ENCODE peak calls at places on chromosomes 1 and 21, in ten cellular contexts. One of them, this sample, is unnamed.

GRCh38 chr1:46136711-46137110 is 4.3 kb upstream of the PIK3R3 start:
- DNase-seq in CD8-positive, alpha-beta T cell: no peak
- DNase-seq in mammary epithelial cell: no peak
- DNase-seq in heart right ventricle: no peak
- DNase-seq in fibroblast of mammary gland: no peak
- DNase-seq in AG04449: no peak
- DNase-seq in breast epithelium: no peak
- DNase-seq in ascending aorta: no peak
- DNase-seq in GM10248: no peak
- DNase-seq in coronary artery: no peak
- DNase-seq in this sample: no peak

GRCh38 chr1:76477131-76477530 is 390.1 kb upstream of the ST6GALNAC5 start:
- DNase-seq in coronary artery: no peak
- DNase-seq in GM10248: no peak
- DNase-seq in mammary epithelial cell: no peak
- DNase-seq in fibroblast of mammary gland: peak; percentile 38
- DNase-seq in breast epithelium: no peak
- DNase-seq in ascending aorta: no peak
- DNase-seq in AG04449: no peak
- DNase-seq in heart right ventricle: no peak
- DNase-seq in CD8-positive, alpha-beta T cell: no peak
- DNase-seq in this sample: no peak

GRCh38 chr21:32094792-32095191 is 184.1 kb downstream of the MIS18A start:
- DNase-seq in mammary epithelial cell: no peak
- DNase-seq in breast epithelium: no peak
- DNase-seq in coronary artery: no peak
- DNase-seq in CD8-positive, alpha-beta T cell: no peak
- DNase-seq in GM10248: no peak
- DNase-seq in AG04449: no peak
- DNase-seq in fibroblast of mammary gland: peak; percentile 38
- DNase-seq in ascending aorta: no peak
- DNase-seq in heart right ventricle: no peak
- DNase-seq in this sample: no peak

GRCh38 chr1:69836961-69837636 is 269.4 kb downstream of the LRRC7 start:
- DNase-seq in breast epithelium: no peak
- DNase-seq in AG04449: no peak
- DNase-seq in mammary epithelial cell: no peak
- DNase-seq in heart right ventricle: no peak
- DNase-seq in GM10248: no peak
- DNase-seq in CD8-positive, alpha-beta T cell: no peak
- DNase-seq in ascending aorta: no peak
- DNase-seq in fibroblast of mammary gland: no peak
- DNase-seq in coronary artery: no peak
- DNase-seq in this sample: no peak

GRCh38 chr21:41479686-41480085 is 28.3 kb downstream of the TMPRSS2 start:
- DNase-seq in GM10248: no peak
- DNase-seq in AG04449: no peak
- DNase-seq in coronary artery: no peak
- DNase-seq in ascending aorta: no peak
- DNase-seq in breast epithelium: no peak
- DNase-seq in fibroblast of mammary gland: no peak
- DNase-seq in heart right ventricle: no peak
- DNase-seq in CD8-positive, alpha-beta T cell: no peak
- DNase-seq in mammary epithelial cell: no peak
- DNase-seq in this sample: no peak

GRCh38 chr1:162136760-162137537 is 67.5 kb downstream of the NOS1AP start:
- DNase-seq in fibroblast of mammary gland: peak; percentile 82
- DNase-seq in CD8-positive, alpha-beta T cell: no peak
- DNase-seq in mammary epithelial cell: peak; percentile 70
- DNase-seq in coronary artery: no peak
- DNase-seq in ascending aorta: no peak
- DNase-seq in GM10248: no peak
- DNase-seq in breast epithelium: no peak
- DNase-seq in AG04449: peak; percentile 37
- DNase-seq in heart right ventricle: no peak
- DNase-seq in this sample: peak; percentile 75

GRCh38 chr1:94899756-94900155 is 27.2 kb downstream of the CNN3 start:
- DNase-seq in heart right ventricle: no peak
- DNase-seq in CD8-positive, alpha-beta T cell: no peak
- DNase-seq in coronary artery: no peak
- DNase-seq in GM10248: no peak
- DNase-seq in mammary epithelial cell: no peak
- DNase-seq in AG04449: no peak
- DNase-seq in breast epithelium: no peak
- DNase-seq in ascending aorta: no peak
- DNase-seq in fibroblast of mammary gland: no peak
- DNase-seq in this sample: no peak

GRCh38 chr1:83064589-83065242 is 934.2 kb downstream of the TTLL7 start:
- DNase-seq in coronary artery: no peak
- DNase-seq in GM10248: no peak
- DNase-seq in breast epithelium: no peak
- DNase-seq in fibroblast of mammary gland: no peak
- DNase-seq in heart right ventricle: no peak
- DNase-seq in mammary epithelial cell: no peak
- DNase-seq in CD8-positive, alpha-beta T cell: no peak
- DNase-seq in AG04449: no peak
- DNase-seq in ascending aorta: no peak
- DNase-seq in this sample: no peak

GRCh38 chr1:36137776-36138175 is 11.5 kb downstream of the TRAPPC3 start:
- DNase-seq in AG04449: no peak
- DNase-seq in mammary epithelial cell: no peak
- DNase-seq in coronary artery: no peak
- DNase-seq in GM10248: no peak
- DNase-seq in fibroblast of mammary gland: no peak
- DNase-seq in CD8-positive, alpha-beta T cell: no peak
- DNase-seq in breast epithelium: no peak
- DNase-seq in heart right ventricle: no peak
- DNase-seq in ascending aorta: no peak
- DNase-seq in this sample: no peak

GRCh38 chr1:15739745-15740144 is 2.6 kb upstream of the TMEM82 start:
- DNase-seq in ascending aorta: no peak
- DNase-seq in fibroblast of mammary gland: no peak
- DNase-seq in heart right ventricle: no peak
- DNase-seq in coronary artery: no peak
- DNase-seq in mammary epithelial cell: no peak
- DNase-seq in GM10248: no peak
- DNase-seq in breast epithelium: no peak
- DNase-seq in CD8-positive, alpha-beta T cell: no peak
- DNase-seq in AG04449: no peak
- DNase-seq in this sample: no peak

GRCh38 chr1:5475572-5475971 is 516.7 kb downstream of the NPHP4 start:
- DNase-seq in heart right ventricle: no peak
- DNase-seq in mammary epithelial cell: no peak
- DNase-seq in fibroblast of mammary gland: no peak
- DNase-seq in ascending aorta: no peak
- DNase-seq in breast epithelium: no peak
- DNase-seq in AG04449: no peak
- DNase-seq in CD8-positive, alpha-beta T cell: no peak
- DNase-seq in GM10248: no peak
- DNase-seq in coronary artery: no peak
- DNase-seq in this sample: no peak

GRCh38 chr1:37303884-37304574 is 170.4 kb upstream of the ZC3H12A start:
- DNase-seq in fibroblast of mammary gland: no peak
- DNase-seq in breast epithelium: no peak
- DNase-seq in GM10248: no peak
- DNase-seq in ascending aorta: no peak
- DNase-seq in heart right ventricle: no peak
- DNase-seq in AG04449: no peak
- DNase-seq in CD8-positive, alpha-beta T cell: no peak
- DNase-seq in coronary artery: no peak
- DNase-seq in mammary epithelial cell: no peak
- DNase-seq in this sample: no peak

DNA sequence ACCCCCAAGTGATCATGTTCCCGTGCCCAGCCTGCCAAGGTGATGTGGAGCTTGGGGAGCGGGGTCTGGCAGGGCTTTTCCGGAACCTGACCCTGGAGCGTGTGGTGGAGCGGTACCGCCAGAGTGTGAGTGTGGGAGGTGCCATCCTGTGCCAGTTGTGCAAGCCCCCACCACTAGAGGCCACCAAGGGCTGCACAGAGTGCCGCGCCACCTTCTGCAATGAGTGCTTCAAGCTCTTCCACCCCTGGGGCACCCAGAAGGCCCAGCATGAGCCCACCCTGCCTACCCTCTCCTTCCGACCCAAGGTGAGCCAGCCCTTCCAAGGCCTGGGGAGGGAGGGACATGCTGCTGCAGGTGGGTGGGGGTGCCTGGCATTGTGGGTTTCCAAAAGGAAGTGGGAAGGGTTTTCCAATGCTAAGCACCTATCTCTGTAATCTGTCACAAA is 2.3 kb downstream of the TRIM46 start:
- DNase-seq in CD8-positive, alpha-beta T cell: no peak
- DNase-seq in ascending aorta: no peak
- DNase-seq in AG04449: no peak
- DNase-seq in coronary artery: peak; percentile 79
- DNase-seq in breast epithelium: peak; percentile 51
- DNase-seq in fibroblast of mammary gland: no peak
- DNase-seq in mammary epithelial cell: no peak
- DNase-seq in GM10248: no peak
- DNase-seq in heart right ventricle: no peak
- DNase-seq in this sample: no peak
- TF ChIP-seq CTCF in CD8-positive, alpha-beta T cell: no peak
- TF ChIP-seq CTCF in ascending aorta: no peak
- TF ChIP-seq CTCF in AG04449: peak; percentile 18
- TF ChIP-seq CTCF in coronary artery: no peak
- TF ChIP-seq CTCF in breast epithelium: no peak
- TF ChIP-seq CTCF in fibroblast of mammary gland: no peak
- TF ChIP-seq CTCF in mammary epithelial cell: no peak
- TF ChIP-seq CTCF in GM10248: no peak
- TF ChIP-seq CTCF in heart right ventricle: no peak
- TF ChIP-seq CTCF in this sample: no peak

GRCh38 chr1:186958520-186958919 is 129.8 kb downstream of the PLA2G4A start:
- DNase-seq in ascending aorta: no peak
- DNase-seq in AG04449: peak; percentile 44
- DNase-seq in coronary artery: no peak
- DNase-seq in heart right ventricle: no peak
- DNase-seq in mammary epithelial cell: peak; percentile 65
- DNase-seq in fibroblast of mammary gland: peak; percentile 63
- DNase-seq in GM10248: no peak
- DNase-seq in breast epithelium: no peak
- DNase-seq in CD8-positive, alpha-beta T cell: no peak
- DNase-seq in this sample: peak; percentile 85
- TF ChIP-seq CTCF in ascending aorta: no peak
- TF ChIP-seq CTCF in AG04449: no peak
- TF ChIP-seq CTCF in coronary artery: no peak
- TF ChIP-seq CTCF in heart right ventricle: no peak
- TF ChIP-seq CTCF in mammary epithelial cell: no peak
- TF ChIP-seq CTCF in fibroblast of mammary gland: no peak
- TF ChIP-seq CTCF in GM10248: no peak
- TF ChIP-seq CTCF in breast epithelium: no peak
- TF ChIP-seq CTCF in CD8-positive, alpha-beta T cell: no peak
- TF ChIP-seq CTCF in this sample: no peak

GRCh38 chr1:85465791-85466134 is 804 bp upstream of the DDAH1 start:
- DNase-seq in coronary artery: no peak
- DNase-seq in CD8-positive, alpha-beta T cell: no peak
- DNase-seq in ascending aorta: no peak
- DNase-seq in mammary epithelial cell: no peak
- DNase-seq in fibroblast of mammary gland: peak; percentile 44
- DNase-seq in GM10248: no peak
- DNase-seq in breast epithelium: no peak
- DNase-seq in AG04449: no peak
- DNase-seq in heart right ventricle: no peak
- DNase-seq in this sample: no peak

GRCh38 chr1:85465099-85465790 is at the start of gene DDAH1:
- DNase-seq in fibroblast of mammary gland: peak; percentile 50
- DNase-seq in GM10248: peak; percentile 33
- DNase-seq in CD8-positive, alpha-beta T cell: no peak
- DNase-seq in heart right ventricle: peak; percentile 57
- DNase-seq in coronary artery: no peak
- DNase-seq in mammary epithelial cell: peak; percentile 54
- DNase-seq in AG04449: no peak
- DNase-seq in breast epithelium: peak; percentile 63
- DNase-seq in ascending aorta: peak; percentile 75
- DNase-seq in this sample: peak; percentile 60

GRCh38 chr1:85462931-85463665 is 1.9 kb downstream of the DDAH1 start:
- DNase-seq in coronary artery: no peak
- DNase-seq in fibroblast of mammary gland: no peak
- DNase-seq in ascending aorta: no peak
- DNase-seq in mammary epithelial cell: no peak
- DNase-seq in CD8-positive, alpha-beta T cell: no peak
- DNase-seq in breast epithelium: no peak
- DNase-seq in heart right ventricle: no peak
- DNase-seq in AG04449: no peak
- DNase-seq in GM10248: no peak
- DNase-seq in this sample: no peak

GRCh38 chr1:85463666-85464496 is 1.1 kb downstream of the DDAH1 start:
- DNase-seq in fibroblast of mammary gland: no peak
- DNase-seq in heart right ventricle: no peak
- DNase-seq in mammary epithelial cell: no peak
- DNase-seq in GM10248: no peak
- DNase-seq in ascending aorta: no peak
- DNase-seq in breast epithelium: no peak
- DNase-seq in CD8-positive, alpha-beta T cell: no peak
- DNase-seq in AG04449: no peak
- DNase-seq in coronary artery: no peak
- DNase-seq in this sample: no peak

DNA sequence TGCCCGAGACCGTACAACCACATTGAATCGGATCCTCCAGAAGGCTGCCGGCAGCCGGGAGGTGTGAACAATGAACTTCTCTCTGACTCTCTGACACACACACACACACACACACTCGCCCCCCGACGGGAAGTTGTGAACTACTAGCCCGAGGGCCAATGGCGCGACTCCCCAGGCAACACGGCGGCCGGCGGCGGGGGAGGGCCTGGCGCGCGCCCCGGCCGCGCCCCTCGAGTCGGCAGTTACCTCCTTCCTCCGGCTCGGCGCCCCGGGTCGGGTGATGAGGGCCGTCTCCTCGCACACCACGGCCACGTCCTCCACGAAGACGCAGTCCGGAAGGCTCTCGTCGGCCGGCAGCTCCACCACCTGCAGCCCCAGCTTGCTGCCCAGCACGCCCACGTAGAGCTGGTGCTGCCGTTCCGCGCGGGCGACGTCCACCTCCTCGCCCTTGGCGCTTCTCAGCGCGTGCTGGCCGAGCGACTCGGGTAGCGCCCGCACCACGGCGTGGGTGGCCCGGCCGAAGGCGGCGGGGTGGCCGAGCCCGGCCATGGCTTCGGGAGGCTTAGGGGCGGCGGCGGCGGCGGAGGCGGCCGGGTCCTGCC is 361 bp downstream of the DDAH1 start:
- DNase-seq in coronary artery: peak; percentile 83
- DNase-seq in GM10248: peak; percentile 52
- DNase-seq in CD8-positive, alpha-beta T cell: no peak
- DNase-seq in ascending aorta: peak; percentile 86
- DNase-seq in fibroblast of mammary gland: peak; percentile 80
- DNase-seq in mammary epithelial cell: peak; percentile 52
- DNase-seq in breast epithelium: peak; percentile 56
- DNase-seq in AG04449: no peak
- DNase-seq in heart right ventricle: peak; percentile 55
- DNase-seq in this sample: peak; percentile 41
- TF ChIP-seq CTCF in coronary artery: no peak
- TF ChIP-seq CTCF in GM10248: no peak
- TF ChIP-seq CTCF in CD8-positive, alpha-beta T cell: no peak
- TF ChIP-seq CTCF in ascending aorta: no peak
- TF ChIP-seq CTCF in fibroblast of mammary gland: no peak
- TF ChIP-seq CTCF in mammary epithelial cell: no peak
- TF ChIP-seq CTCF in breast epithelium: no peak
- TF ChIP-seq CTCF in AG04449: no peak
- TF ChIP-seq CTCF in heart right ventricle: no peak
- TF ChIP-seq CTCF in this sample: no peak

GRCh38 chr1:154794608-154795007 is 75.5 kb downstream of the KCNN3 start:
- DNase-seq in heart right ventricle: no peak
- DNase-seq in breast epithelium: no peak
- DNase-seq in AG04449: no peak
- DNase-seq in ascending aorta: no peak
- DNase-seq in CD8-positive, alpha-beta T cell: no peak
- DNase-seq in coronary artery: no peak
- DNase-seq in fibroblast of mammary gland: no peak
- DNase-seq in GM10248: no peak
- DNase-seq in mammary epithelial cell: no peak
- DNase-seq in this sample: no peak
- TF ChIP-seq CTCF in heart right ventricle: no peak
- TF ChIP-seq CTCF in breast epithelium: no peak
- TF ChIP-seq CTCF in AG04449: no peak
- TF ChIP-seq CTCF in ascending aorta: no peak
- TF ChIP-seq CTCF in CD8-positive, alpha-beta T cell: no peak
- TF ChIP-seq CTCF in coronary artery: no peak
- TF ChIP-seq CTCF in fibroblast of mammary gland: no peak
- TF ChIP-seq CTCF in GM10248: no peak
- TF ChIP-seq CTCF in mammary epithelial cell: no peak
- TF ChIP-seq CTCF in this sample: no peak

This sample was measured in epithelial cell of esophagus.